ENCODE peak calls at places on chromosome 15, in five cellular contexts. V is IMR-90, P is K562, S is A549, L is HepG2. Q is an unnamed sample.

GRCh38 chr15:90300541-90300940 is 35.1 kb downstream of the NGRN start:
- DNase-seq in V (no peak), P (no peak), S (no peak), L (no peak), Q (no peak)

GRCh38 chr15:92161039-92161670 is 232.5 kb upstream of the ST8SIA2 start:
- DNase-seq in V (no peak), P (no peak), S (no peak), L (no peak), Q (no peak)

GRCh38 chr15:71125831-71126453 is 10.7 kb downstream of the THSD4 start:
- DNase-seq in V (peak), P (peak), S (peak), L (peak), Q (no peak)

GRCh38 chr15:63473999-63474809 is 30.2 kb upstream of the USP3 start:
- DNase-seq in V (peak), P (no peak), S (no peak), L (peak), Q (no peak)

GRCh38 chr15:83108266-83109219 is 1.1 kb downstream of the TM6SF1 start:
- DNase-seq in V (peak), P (no peak), S (no peak), L (no peak), Q (no peak)

GRCh38 chr15:25931846-25932245 is 68.7 kb upstream of the ATP10A start:
- DNase-seq in V (peak), P (no peak), S (no peak), L (no peak), Q (no peak)

GRCh38 chr15:79168922-79169322 is 78.3 kb upstream of the RASGRF1 start:
- DNase-seq in V (no peak), P (peak), S (no peak), L (peak), Q (no peak)

GRCh38 chr15:71781179-71781964 is 29.0 kb upstream of the NR2E3 start:
- DNase-seq in V (peak), P (no peak), S (no peak), L (no peak), Q (no peak)

GRCh38 chr15:44023176-44023575 is 171.9 kb downstream of the FRMD5 start:
- DNase-seq in V (peak), P (no peak), S (no peak), L (no peak), Q (no peak)
- TF ChIP-seq MAFK in V (no peak), P (no peak), S (no peak), L (no peak), Q (no peak)

GRCh38 chr15:93987068-93987467 is 244.3 kb upstream of the MCTP2 start:
- DNase-seq in V (no peak), P (no peak), S (no peak), L (no peak), Q (no peak)
- TF ChIP-seq MAFK in V (no peak), P (no peak), S (no peak), L (no peak), Q (no peak)

DNA sequence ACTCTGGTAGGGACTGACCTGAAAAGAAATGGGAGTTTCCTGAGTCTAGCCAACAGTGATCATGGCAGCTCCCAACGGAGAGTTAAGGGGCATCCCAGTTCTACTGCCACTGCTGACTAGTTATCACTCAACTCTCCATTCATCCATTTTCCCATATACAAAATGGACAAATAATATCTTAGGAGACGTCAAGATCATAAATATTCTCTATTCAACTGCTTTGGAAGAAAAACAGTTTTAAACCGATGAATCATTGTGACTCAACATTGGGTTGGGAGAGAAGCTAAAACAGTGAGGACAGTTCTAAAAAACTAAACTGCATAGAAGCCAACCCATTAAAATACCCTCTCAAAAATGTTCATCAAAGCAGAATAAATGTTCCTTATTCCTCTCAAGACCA is 57.6 kb upstream of the CHRM5 start:
- DNase-seq in V (peak), P (no peak), S (no peak), L (no peak), Q (no peak)
- TF ChIP-seq MAFK in V (no peak), P (no peak), S (no peak), L (no peak), Q (no peak)

GRCh38 chr15:27722102-27722501 is 377.0 kb downstream of the OCA2 start:
- DNase-seq in V (no peak), P (no peak), S (no peak), L (no peak), Q (no peak)
- TF ChIP-seq MAFK in V (no peak), P (no peak), S (no peak), L (no peak), Q (no peak)

GRCh38 chr15:42157981-42158765 is 1.7 kb upstream of the PLA2G4F start:
- DNase-seq in V (peak), P (peak), S (no peak), L (no peak), Q (no peak)

GRCh38 chr15:42154576-42155355 is 1.7 kb downstream of the PLA2G4F start:
- DNase-seq in V (no peak), P (no peak), S (no peak), L (no peak), Q (no peak)

GRCh38 chr15:42157381-42157780 is 945 bp upstream of the PLA2G4F start:
- DNase-seq in V (no peak), P (no peak), S (no peak), L (no peak), Q (no peak)

GRCh38 chr15:42155546-42156265 is 730 bp downstream of the PLA2G4F start:
- DNase-seq in V (no peak), P (no peak), S (no peak), L (no peak), Q (no peak)

DNA sequence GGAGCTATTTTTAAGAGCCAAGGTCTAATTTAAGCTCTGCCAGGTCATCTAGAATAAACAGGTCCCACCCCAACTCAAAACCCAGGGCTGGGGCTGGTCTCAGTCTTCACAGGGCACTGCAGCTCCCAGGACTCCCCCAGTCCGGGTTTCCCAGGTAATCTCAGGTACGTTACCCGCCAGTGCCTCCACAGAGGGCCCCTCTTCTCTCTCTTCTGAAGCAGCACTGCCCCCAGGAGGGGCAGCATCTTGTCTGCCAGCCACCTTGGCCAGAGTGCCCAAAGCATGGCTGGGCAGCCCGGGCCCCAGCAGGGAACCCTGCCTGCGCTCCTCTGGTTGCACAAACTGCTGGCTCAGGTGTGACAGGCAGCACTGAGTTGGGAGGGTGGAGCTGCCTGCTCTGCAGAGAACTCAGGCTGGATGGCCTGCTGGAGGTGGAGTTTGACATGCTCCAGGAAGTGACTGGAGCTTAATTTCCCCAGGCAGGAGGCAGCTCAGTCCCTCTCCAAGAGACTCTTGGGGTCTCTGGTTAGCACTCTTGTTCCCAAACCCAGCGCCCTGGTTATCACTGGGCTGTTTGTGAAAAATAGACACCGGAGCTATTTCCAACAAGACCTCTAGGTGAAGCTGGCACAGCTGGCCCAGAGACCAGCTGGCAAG is at the start of gene PLA2G4F:
- DNase-seq in V (no peak), P (no peak), S (no peak), L (no peak), Q (no peak)
- TF ChIP-seq MAFK in V (no peak), P (no peak), S (no peak), L (no peak), Q (no peak)

DNA sequence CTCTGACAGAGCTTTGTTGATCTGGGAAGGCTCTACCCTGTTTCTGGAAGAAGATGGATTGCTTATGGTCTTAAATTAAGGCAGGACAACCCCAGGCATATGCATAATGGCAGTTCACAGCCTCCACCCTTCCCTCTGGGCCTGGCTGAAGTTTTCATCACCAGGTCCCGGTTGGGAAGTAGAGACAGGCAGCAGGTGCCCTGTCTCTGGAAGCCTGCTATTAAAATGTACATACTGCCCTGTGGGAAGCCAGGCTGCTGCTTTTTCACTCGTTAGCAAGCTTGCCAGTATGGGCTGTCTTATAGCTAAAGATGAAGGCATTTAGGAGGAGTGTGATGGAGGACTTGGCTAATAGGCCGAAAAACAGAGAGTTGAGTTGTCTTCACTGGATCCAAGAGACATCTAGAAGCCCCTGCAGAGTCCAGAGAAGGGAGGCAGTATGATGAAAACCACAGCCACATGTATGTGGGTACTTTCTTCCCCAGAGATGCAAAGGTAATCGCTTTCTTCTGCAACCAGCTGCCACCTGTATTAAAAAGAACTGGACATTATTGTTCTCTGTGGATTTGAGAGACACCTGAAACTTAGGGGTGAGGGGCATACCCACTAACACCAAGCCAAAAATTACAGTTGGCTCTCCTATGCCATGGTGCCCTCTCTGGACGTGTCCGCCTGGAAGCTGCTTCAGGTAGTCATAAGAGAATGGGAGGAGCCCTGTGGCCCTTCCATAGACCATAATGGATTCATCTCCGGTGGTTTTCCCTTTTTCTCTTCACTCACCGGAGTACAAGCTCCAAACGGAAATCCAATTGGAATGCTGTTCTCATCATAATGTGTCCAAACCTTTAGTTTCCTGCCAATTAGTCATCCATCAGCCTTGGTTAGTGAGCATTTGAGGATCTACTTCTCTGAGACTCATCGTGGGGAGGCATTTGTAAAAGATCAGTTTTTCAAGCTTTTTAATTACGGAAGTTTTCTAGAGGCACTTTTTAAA is 34.6 kb downstream of the ABHD2 start:
- DNase-seq in V (peak), P (no peak), S (no peak), L (no peak), Q (no peak)
- TF ChIP-seq MAFK in V (no peak), P (no peak), S (no peak), L (no peak), Q (no peak)

Q was measured in H1.